ENCODE peak calls at places on chromosomes 2 and 18, in five cellular contexts. I, W, N, H and J are unnamed samples.

GRCh38 chr2:69642709-69643601 is 584 bp downstream of the AAK1 start:
- DNase-seq in W (peak), N (peak), H (peak), I (peak), J (peak)

GRCh38 chr18:23689616-23690504 is 607 bp downstream of the LAMA3 start:
- DNase-seq in H (no peak), W (peak), I (peak), N (peak), J (peak)

GRCh38 chr2:213766465-213766891 is 482.2 kb downstream of the SPAG16 start:
- DNase-seq in H (no peak), I (peak), N (no peak), W (no peak), J (no peak)

GRCh38 chr2:237591379-237591881 is 896 bp upstream of the RAB17 start:
- DNase-seq in I (peak), H (no peak), N (no peak), W (peak), J (peak)

GRCh38 chr2:232420463-232421188 is 14.0 kb downstream of the ALPG start:
- DNase-seq in H (no peak), I (peak), N (peak), W (peak), J (peak)

GRCh38 chr2:38523728-38524437 is 78.8 kb downstream of the HNRNPLL start:
- DNase-seq in N (peak), W (no peak), H (no peak), I (no peak), J (peak)

GRCh38 chr2:180876506-180876905 is 103.9 kb upstream of the UBE2E3 start:
- DNase-seq in H (no peak), W (no peak), N (no peak), I (no peak), J (no peak)

GRCh38 chr2:237860273-237860935 is 981 bp downstream of the RAMP1 start:
- DNase-seq in I (no peak), H (no peak), N (no peak), W (no peak), J (peak)

GRCh38 chr2:72334806-72335205 is 187.1 kb upstream of the CYP26B1 start:
- DNase-seq in I (no peak), H (no peak), N (no peak), W (no peak), J (no peak)

GRCh38 chr2:218569038-218569431 is 396 bp downstream of the CNOT9 start:
- DNase-seq in H (peak), I (peak), N (no peak), W (peak), J (no peak)

GRCh38 chr2:206154197-206154596 is 5.0 kb downstream of the NDUFS1 start:
- DNase-seq in W (no peak), I (no peak), N (no peak), H (no peak), J (no peak)

GRCh38 chr2:63984606-63985359 is 34.4 kb downstream of the VPS54 start:
- DNase-seq in N (no peak), H (no peak), I (no peak), W (no peak), J (no peak)

GRCh38 chr2:109377976-109378375 is 235.8 kb downstream of the SEPTIN10 start:
- DNase-seq in N (peak), I (no peak), W (no peak), H (no peak), J (peak)

GRCh38 chr2:40369619-40370397 is 82.1 kb downstream of the SLC8A1 start:
- DNase-seq in H (no peak), I (peak), W (no peak), N (no peak), J (no peak)

GRCh38 chr18:79496237-79496977 is 100.7 kb downstream of the NFATC1 start:
- DNase-seq in W (no peak), N (no peak), H (no peak), I (no peak), J (no peak)

GRCh38 chr2:40213071-40213470 is 238.8 kb downstream of the SLC8A1 start:
- DNase-seq in H (no peak), I (peak), W (no peak), N (no peak), J (no peak)

GRCh38 chr2:172276961-172277360 is 150.4 kb upstream of the ITGA6 start:
- DNase-seq in H (no peak), N (no peak), W (no peak), I (no peak), J (no peak)

GRCh38 chr2:112065486-112065885 is 10.4 kb downstream of the TMEM87B start:
- DNase-seq in W (no peak), H (no peak), N (no peak), I (no peak), J (no peak)

GRCh38 chr2:39732492-39732891 is 46.6 kb downstream of the THUMPD2 start:
- DNase-seq in H (no peak), I (peak), W (no peak), N (no peak), J (no peak)

GRCh38 chr2:178733975-178734374 is 73.2 kb downstream of the TTN start:
- DNase-seq in I (no peak), W (no peak), N (no peak), H (no peak), J (no peak)

GRCh38 chr2:98761267-98761781 is 30.4 kb upstream of the MGAT4A start:
- DNase-seq in H (no peak), N (no peak), W (peak), I (no peak), J (no peak)

GRCh38 chr18:12606592-12607315 is 51.2 kb downstream of the SPIRE1 start:
- DNase-seq in I (peak), N (no peak), H (no peak), W (no peak), J (no peak)

GRCh38 chr2:142112648-142113278 is 18.1 kb downstream of the LRP1B start:
- DNase-seq in H (no peak), N (no peak), W (no peak), I (peak), J (no peak)

GRCh38 chr2:960064-960736 is 9.6 kb downstream of the SNTG2 start:
- DNase-seq in N (no peak), I (no peak), W (no peak), H (no peak), J (peak)

GRCh38 chr2:182446087-182446486 is 19.3 kb upstream of the PDE1A start:
- DNase-seq in H (no peak), N (no peak), W (no peak), I (no peak), J (no peak)

GRCh38 chr2:62319061-62319460 is 123.1 kb downstream of the B3GNT2 start:
- DNase-seq in W (no peak), H (no peak), N (no peak), I (peak), J (no peak)